ENCODE peak calls at places on chromosomes 3 and 15, in ten cellular contexts. I is mammary epithelial cell, S is H9, H is GM23338, D is thoracic aorta, K is GM23248, A is upper lobe of right lung, M is ovary, N is tibial artery, P is brain microvascular endothelial cell. J is an unnamed sample.

GRCh38 chr3:190532626-190533155 is 18.8 kb downstream of the IL1RAP start:
- DNase-seq in A (no peak), P (no peak), D (no peak), M (no peak), S (no peak), N (no peak), K (no peak), H (no peak), I (no peak), J (no peak)

GRCh38 chr15:93035953-93036810 is 52.8 kb downstream of the RGMA start:
- DNase-seq in A (peak; percentile 62), S (peak; percentile 26), M (no peak), N (peak; percentile 63), D (no peak), I (no peak), H (peak; percentile 69), P (no peak), K (peak; percentile 35), J (peak; percentile 13)

GRCh38 chr3:25423780-25424179 is 4.3 kb upstream of the RARB start:
- DNase-seq in I (peak; percentile 77), H (no peak), K (peak; percentile 73), A (no peak), M (no peak), S (no peak), P (peak; percentile 84), D (no peak), N (no peak), J (no peak)

GRCh38 chr3:72329354-72329753 is 518.9 kb downstream of the SHQ1 start:
- DNase-seq in N (peak; percentile 79), H (peak; percentile 50), I (no peak), K (peak; percentile 37), S (peak; percentile 47), P (no peak), M (peak; percentile 48), D (peak; percentile 37), A (no peak), J (no peak)

GRCh38 chr15:70436428-70436827 is 326.9 kb downstream of the UACA start:
- DNase-seq in M (no peak), P (no peak), K (no peak), I (no peak), D (no peak), H (no peak), S (no peak), N (no peak), A (no peak), J (no peak)

GRCh38 chr3:191234216-191234615 is 35.2 kb downstream of the OSTN start:
- DNase-seq in P (no peak), I (no peak), H (no peak), M (no peak), K (no peak), D (no peak), N (no peak), A (no peak), S (no peak), J (no peak)

GRCh38 chr3:11826628-11827265 is 19.9 kb downstream of the TAMM41 start:
- DNase-seq in I (no peak), N (no peak), P (peak; percentile 22), S (no peak), K (peak; percentile 28), M (no peak), A (no peak), H (no peak), D (no peak), J (no peak)

GRCh38 chr3:48595526-48596121 is 495 bp upstream of the COL7A1 start:
- DNase-seq in I (peak; percentile 98), P (peak; percentile 68), H (peak; percentile 48), S (peak; percentile 71), D (peak; percentile 58), A (no peak), N (peak; percentile 84), M (peak; percentile 70), K (peak; percentile 97), J (no peak)

GRCh38 chr3:138451595-138452162 is 17.3 kb downstream of the ESYT3 start:
- DNase-seq in A (peak; percentile 62), K (no peak), M (no peak), H (no peak), N (peak; percentile 55), D (no peak), S (peak; percentile 23), P (no peak), I (no peak), J (no peak)

GRCh38 chr3:134315286-134316106 is 58.8 kb downstream of the AMOTL2 start:
- DNase-seq in D (peak; percentile 71), P (peak; percentile 88), I (no peak), K (peak; percentile 93), S (peak; percentile 39), A (no peak), H (peak; percentile 61), M (peak; percentile 79), N (peak; percentile 96), J (peak; percentile 73)

GRCh38 chr3:135106445-135106844 is 311.4 kb downstream of the EPHB1 start:
- DNase-seq in K (peak; percentile 55), S (peak; percentile 57), H (peak; percentile 82), N (no peak), M (no peak), D (no peak), A (no peak), I (no peak), P (no peak), J (no peak)

GRCh38 chr3:144652573-144652972 is 681.0 kb downstream of the DIPK2A start:
- DNase-seq in S (no peak), H (no peak), N (no peak), K (peak; percentile 84), I (no peak), P (peak; percentile 9), D (no peak), M (no peak), A (no peak), J (no peak)

GRCh38 chr3:188854395-188855149 is 317.2 kb upstream of the TPRG1 start:
- DNase-seq in H (no peak), M (no peak), I (peak; percentile 81), S (no peak), A (no peak), N (no peak), K (peak; percentile 85), D (no peak), P (no peak), J (no peak)

GRCh38 chr3:72889310-72890165 is 1.7 kb downstream of the GXYLT2 start:
- DNase-seq in P (no peak), S (no peak), A (no peak), M (peak; percentile 22), D (no peak), H (no peak), K (no peak), N (no peak), I (no peak), J (no peak)

GRCh38 chr3:125240496-125240895 is 27.9 kb upstream of the SLC12A8 start:
- DNase-seq in P (peak; percentile 23), K (peak; percentile 49), M (no peak), D (no peak), N (no peak), H (no peak), A (peak; percentile 76), S (no peak), I (no peak), J (no peak)

GRCh38 chr3:106065831-106066230 is 197.0 kb upstream of the CBLB start:
- DNase-seq in K (no peak), D (no peak), M (no peak), N (no peak), S (no peak), A (no peak), P (no peak), I (no peak), H (no peak), J (no peak)
- H3K27me3 ChIP-seq in K (no peaks in the 10 kb centered on the region), D (no peaks in the 10 kb centered on the region), M (no peaks in the 10 kb centered on the region), N (no peaks in the 10 kb centered on the region), S (no peaks in the 10 kb centered on the region), A (no peaks in the 10 kb centered on the region), P (no peaks in the 10 kb centered on the region), I (no peaks in the 10 kb centered on the region), H (no peaks in the 10 kb centered on the region), J (no peaks in the 10 kb centered on the region)

DNA sequence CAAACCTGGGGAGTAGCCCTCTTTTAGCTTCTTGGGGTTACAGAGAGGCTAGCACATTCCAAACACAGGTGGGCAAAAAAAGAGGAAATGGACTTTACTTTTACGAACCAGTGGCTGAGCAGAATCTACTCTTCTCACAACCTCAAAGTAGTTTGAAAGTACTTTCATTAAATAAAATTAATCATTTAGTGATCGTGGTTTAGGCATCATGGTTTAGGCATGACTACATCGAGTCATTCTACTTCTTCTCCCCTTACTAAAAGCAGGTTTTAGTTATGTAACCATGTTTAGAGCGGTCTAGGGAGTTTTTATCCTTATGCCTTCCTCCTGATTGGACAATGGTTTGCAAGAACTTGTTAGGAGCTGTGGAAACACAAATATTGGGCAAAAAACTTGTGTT is 2.5 kb upstream of the GREM1 start:
- DNase-seq in H (no peak), P (no peak), A (no peak), N (no peak), S (no peak), D (no peak), M (no peak), K (peak; percentile 67), I (peak; percentile 26), J (no peak)
- H3K27me3 ChIP-seq in H (peaks cover 68% of the 10 kb centered on the region), P (no peaks in the 10 kb centered on the region), A (peaks cover 77% of the 10 kb centered on the region), N (no peaks in the 10 kb centered on the region), S (peaks cover 49% of the 10 kb centered on the region), D (peaks cover 15% of the 10 kb centered on the region), M (no peaks in the 10 kb centered on the region), K (no peaks in the 10 kb centered on the region), I (peaks cover 36% of the 10 kb centered on the region), J (no peaks in the 10 kb centered on the region)

DNA sequence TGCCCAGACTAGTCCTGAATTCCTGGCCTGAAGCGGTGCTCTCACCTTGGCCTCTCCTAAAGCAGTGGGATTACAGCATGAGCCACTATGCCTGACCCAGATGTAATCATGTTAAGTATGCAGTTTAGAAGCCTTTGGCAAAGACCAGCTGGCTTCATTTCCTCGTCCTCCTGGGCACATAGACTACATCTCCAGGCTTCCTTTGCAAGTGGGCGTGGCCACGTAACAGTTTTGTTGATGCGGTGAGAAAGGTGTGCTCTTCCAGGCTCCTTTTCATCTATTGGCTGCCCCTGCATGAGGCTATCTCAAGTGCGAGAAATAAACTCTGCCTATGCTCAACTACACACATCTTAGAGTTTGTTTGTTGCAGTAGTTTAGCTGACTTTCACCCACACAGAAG is 13.0 kb downstream of the SV2B start:
- DNase-seq in K (no peak), D (no peak), M (no peak), A (no peak), I (peak; percentile 13), S (peak; percentile 64), H (peak; percentile 72), P (no peak), N (no peak), J (no peak)
- H3K27me3 ChIP-seq in K (no peaks in the 10 kb centered on the region), D (no peaks in the 10 kb centered on the region), M (no peaks in the 10 kb centered on the region), A (no peaks in the 10 kb centered on the region), I (peaks cover 5% of the 10 kb centered on the region), S (no peaks in the 10 kb centered on the region), H (no peaks in the 10 kb centered on the region), P (no peaks in the 10 kb centered on the region), N (no peaks in the 10 kb centered on the region), J (no peaks in the 10 kb centered on the region)

DNA sequence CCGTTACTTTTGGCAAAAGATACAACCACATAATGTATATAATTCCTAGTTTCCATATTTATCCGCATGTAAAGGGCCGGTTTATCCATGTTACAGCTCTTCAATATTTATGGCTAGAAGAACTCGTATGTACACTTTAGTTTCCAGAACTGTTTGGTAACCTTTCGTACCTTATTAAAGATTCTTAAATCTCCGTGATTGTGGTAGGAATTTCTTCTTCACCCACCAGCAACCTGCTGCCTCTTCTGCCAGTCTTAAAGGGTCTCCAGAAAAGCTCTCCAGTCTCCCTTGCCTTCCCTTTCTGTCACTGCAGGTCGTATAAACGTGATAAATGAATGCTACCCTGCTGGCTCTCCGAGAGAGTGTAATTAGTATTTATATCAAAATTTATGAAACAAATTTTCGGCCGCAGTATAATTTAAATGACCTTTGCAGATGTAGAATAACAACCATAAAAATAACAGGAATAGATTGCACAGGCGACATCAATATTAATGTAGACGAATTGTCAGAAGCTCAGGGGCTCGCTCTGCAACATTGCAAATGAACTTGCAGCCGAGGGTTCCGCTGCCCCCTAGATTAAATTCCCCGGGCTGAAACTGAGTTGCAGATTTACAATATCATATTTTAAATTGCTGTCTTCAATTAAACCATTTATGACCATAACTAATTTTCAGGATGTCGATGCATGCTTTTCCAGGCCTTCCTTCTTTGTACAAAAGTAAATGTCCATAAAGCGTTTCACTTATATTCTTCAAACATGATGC is 5.4 kb downstream of the ZIC1 start:
- DNase-seq in S (no peak), M (no peak), A (no peak), K (no peak), P (peak; percentile 10), H (no peak), D (no peak), N (no peak), I (no peak), J (no peak)
- H3K27me3 ChIP-seq in S (peaks cover 81% of the 10 kb centered on the region), M (peaks cover 4% of the 10 kb centered on the region), A (peaks cover 98% of the 10 kb centered on the region), K (no peaks in the 10 kb centered on the region), P (no peaks in the 10 kb centered on the region), H (peaks cover 100% of the 10 kb centered on the region), D (peaks cover 47% of the 10 kb centered on the region), N (peaks cover 17% of the 10 kb centered on the region), I (peaks cover 79% of the 10 kb centered on the region), J (peaks cover 99% of the 10 kb centered on the region)

J was measured in tibial nerve.